ENCODE peak calls at places on chromosomes 5 and 9, in eight cellular contexts. One of them, this sample, is unnamed.

GRCh38 chr5:107997338-107997979 is 326.7 kb upstream of the EFNA5 start:
- DNase-seq in activated T-cell treated with anti-CD3 and anti-CD28 coated beads, Interleukin-2, amount 50 U/mL, for 72 hours: no peak
- DNase-seq in colonic mucosa: no peak
- DNase-seq in erythroblast: no peak
- DNase-seq in stimulated activated effector memory CD8-positive, alpha-beta T cell treated with anti-CD3 and anti-CD28 coated beads, Interleukin-12 subunit alpha, Interleukin-12 subunit beta, amount 100 ng/mL, for 72 hours: no peak
- DNase-seq in substantia nigra: no peak
- DNase-seq in spleen: no peak
- DNase-seq in NCI-H1092 treated with DMSO at 0.1 percent for 48 hours: no peak
- DNase-seq in this sample: no peak

GRCh38 chr5:79055017-79055416 is 14.5 kb downstream of the DMGDH start:
- DNase-seq in activated T-cell treated with anti-CD3 and anti-CD28 coated beads, Interleukin-2, amount 50 U/mL, for 72 hours: no peak
- DNase-seq in colonic mucosa: no peak
- DNase-seq in erythroblast: no peak
- DNase-seq in stimulated activated effector memory CD8-positive, alpha-beta T cell treated with anti-CD3 and anti-CD28 coated beads, Interleukin-12 subunit alpha, Interleukin-12 subunit beta, amount 100 ng/mL, for 72 hours: no peak
- DNase-seq in substantia nigra: no peak
- DNase-seq in spleen: no peak
- DNase-seq in NCI-H1092 treated with DMSO at 0.1 percent for 48 hours: no peak
- DNase-seq in this sample: no peak

GRCh38 chr5:96819806-96820205 is 12.1 kb upstream of the ERAP1 start:
- DNase-seq in activated T-cell treated with anti-CD3 and anti-CD28 coated beads, Interleukin-2, amount 50 U/mL, for 72 hours: no peak
- DNase-seq in colonic mucosa: no peak
- DNase-seq in erythroblast: no peak
- DNase-seq in stimulated activated effector memory CD8-positive, alpha-beta T cell treated with anti-CD3 and anti-CD28 coated beads, Interleukin-12 subunit alpha, Interleukin-12 subunit beta, amount 100 ng/mL, for 72 hours: no peak
- DNase-seq in substantia nigra: no peak
- DNase-seq in spleen: no peak
- DNase-seq in NCI-H1092 treated with DMSO at 0.1 percent for 48 hours: no peak
- DNase-seq in this sample: no peak

GRCh38 chr9:91847576-91847975 is 102.5 kb downstream of the ROR2 start:
- DNase-seq in activated T-cell treated with anti-CD3 and anti-CD28 coated beads, Interleukin-2, amount 50 U/mL, for 72 hours: no peak
- DNase-seq in colonic mucosa: no peak
- DNase-seq in erythroblast: no peak
- DNase-seq in stimulated activated effector memory CD8-positive, alpha-beta T cell treated with anti-CD3 and anti-CD28 coated beads, Interleukin-12 subunit alpha, Interleukin-12 subunit beta, amount 100 ng/mL, for 72 hours: no peak
- DNase-seq in substantia nigra: no peak
- DNase-seq in spleen: peak; percentile 59
- DNase-seq in NCI-H1092 treated with DMSO at 0.1 percent for 48 hours: no peak
- DNase-seq in this sample: no peak

GRCh38 chr9:130237763-130238524 is 27.6 kb upstream of the HMCN2 start:
- DNase-seq in activated T-cell treated with anti-CD3 and anti-CD28 coated beads, Interleukin-2, amount 50 U/mL, for 72 hours: no peak
- DNase-seq in colonic mucosa: no peak
- DNase-seq in erythroblast: peak; percentile 36
- DNase-seq in stimulated activated effector memory CD8-positive, alpha-beta T cell treated with anti-CD3 and anti-CD28 coated beads, Interleukin-12 subunit alpha, Interleukin-12 subunit beta, amount 100 ng/mL, for 72 hours: no peak
- DNase-seq in substantia nigra: no peak
- DNase-seq in spleen: no peak
- DNase-seq in NCI-H1092 treated with DMSO at 0.1 percent for 48 hours: peak; percentile 13
- DNase-seq in this sample: no peak

GRCh38 chr5:172695431-172696054 is 54.5 kb downstream of the NEURL1B start:
- DNase-seq in activated T-cell treated with anti-CD3 and anti-CD28 coated beads, Interleukin-2, amount 50 U/mL, for 72 hours: no peak
- DNase-seq in colonic mucosa: no peak
- DNase-seq in erythroblast: no peak
- DNase-seq in stimulated activated effector memory CD8-positive, alpha-beta T cell treated with anti-CD3 and anti-CD28 coated beads, Interleukin-12 subunit alpha, Interleukin-12 subunit beta, amount 100 ng/mL, for 72 hours: no peak
- DNase-seq in substantia nigra: no peak
- DNase-seq in spleen: peak; percentile 58
- DNase-seq in NCI-H1092 treated with DMSO at 0.1 percent for 48 hours: no peak
- DNase-seq in this sample: no peak

GRCh38 chr5:67215592-67216471 is 19.2 kb upstream of the CD180 start:
- DNase-seq in activated T-cell treated with anti-CD3 and anti-CD28 coated beads, Interleukin-2, amount 50 U/mL, for 72 hours: peak; percentile 78
- DNase-seq in colonic mucosa: peak; percentile 84
- DNase-seq in erythroblast: peak; percentile 14
- DNase-seq in stimulated activated effector memory CD8-positive, alpha-beta T cell treated with anti-CD3 and anti-CD28 coated beads, Interleukin-12 subunit alpha, Interleukin-12 subunit beta, amount 100 ng/mL, for 72 hours: peak; percentile 78
- DNase-seq in substantia nigra: peak; percentile 21
- DNase-seq in spleen: peak; percentile 96
- DNase-seq in NCI-H1092 treated with DMSO at 0.1 percent for 48 hours: peak; percentile 32
- DNase-seq in this sample: no peak

GRCh38 chr5:134835623-134836022 is 10.1 kb upstream of the C5orf24 start:
- DNase-seq in activated T-cell treated with anti-CD3 and anti-CD28 coated beads, Interleukin-2, amount 50 U/mL, for 72 hours: no peak
- DNase-seq in colonic mucosa: no peak
- DNase-seq in erythroblast: no peak
- DNase-seq in stimulated activated effector memory CD8-positive, alpha-beta T cell treated with anti-CD3 and anti-CD28 coated beads, Interleukin-12 subunit alpha, Interleukin-12 subunit beta, amount 100 ng/mL, for 72 hours: no peak
- DNase-seq in substantia nigra: no peak
- DNase-seq in spleen: no peak
- DNase-seq in NCI-H1092 treated with DMSO at 0.1 percent for 48 hours: no peak
- DNase-seq in this sample: no peak

GRCh38 chr5:134092875-134093274 is 21.6 kb upstream of the TCF7 start:
- DNase-seq in activated T-cell treated with anti-CD3 and anti-CD28 coated beads, Interleukin-2, amount 50 U/mL, for 72 hours: no peak
- DNase-seq in colonic mucosa: peak; percentile 60
- DNase-seq in erythroblast: no peak
- DNase-seq in stimulated activated effector memory CD8-positive, alpha-beta T cell treated with anti-CD3 and anti-CD28 coated beads, Interleukin-12 subunit alpha, Interleukin-12 subunit beta, amount 100 ng/mL, for 72 hours: no peak
- DNase-seq in substantia nigra: no peak
- DNase-seq in spleen: no peak
- DNase-seq in NCI-H1092 treated with DMSO at 0.1 percent for 48 hours: no peak
- DNase-seq in this sample: no peak

GRCh38 chr5:2430606-2431005 is 320.9 kb downstream of the IRX2 start:
- DNase-seq in activated T-cell treated with anti-CD3 and anti-CD28 coated beads, Interleukin-2, amount 50 U/mL, for 72 hours: no peak
- DNase-seq in colonic mucosa: no peak
- DNase-seq in erythroblast: no peak
- DNase-seq in stimulated activated effector memory CD8-positive, alpha-beta T cell treated with anti-CD3 and anti-CD28 coated beads, Interleukin-12 subunit alpha, Interleukin-12 subunit beta, amount 100 ng/mL, for 72 hours: no peak
- DNase-seq in substantia nigra: no peak
- DNase-seq in spleen: no peak
- DNase-seq in NCI-H1092 treated with DMSO at 0.1 percent for 48 hours: peak; percentile 49
- DNase-seq in this sample: no peak

GRCh38 chr9:137452761-137453642 is 6.1 kb downstream of the NSMF start:
- DNase-seq in activated T-cell treated with anti-CD3 and anti-CD28 coated beads, Interleukin-2, amount 50 U/mL, for 72 hours: no peak
- DNase-seq in colonic mucosa: peak; percentile 37
- DNase-seq in erythroblast: no peak
- DNase-seq in stimulated activated effector memory CD8-positive, alpha-beta T cell treated with anti-CD3 and anti-CD28 coated beads, Interleukin-12 subunit alpha, Interleukin-12 subunit beta, amount 100 ng/mL, for 72 hours: no peak
- DNase-seq in substantia nigra: no peak
- DNase-seq in spleen: peak; percentile 90
- DNase-seq in NCI-H1092 treated with DMSO at 0.1 percent for 48 hours: no peak
- DNase-seq in this sample: no peak

GRCh38 chr9:21661626-21662025 is 140.8 kb upstream of the MTAP start:
- DNase-seq in activated T-cell treated with anti-CD3 and anti-CD28 coated beads, Interleukin-2, amount 50 U/mL, for 72 hours: no peak
- DNase-seq in colonic mucosa: no peak
- DNase-seq in erythroblast: no peak
- DNase-seq in stimulated activated effector memory CD8-positive, alpha-beta T cell treated with anti-CD3 and anti-CD28 coated beads, Interleukin-12 subunit alpha, Interleukin-12 subunit beta, amount 100 ng/mL, for 72 hours: no peak
- DNase-seq in substantia nigra: no peak
- DNase-seq in spleen: no peak
- DNase-seq in NCI-H1092 treated with DMSO at 0.1 percent for 48 hours: no peak
- DNase-seq in this sample: no peak

GRCh38 chr9:96868709-96869108 is 14.4 kb upstream of the ZNF782 start:
- DNase-seq in activated T-cell treated with anti-CD3 and anti-CD28 coated beads, Interleukin-2, amount 50 U/mL, for 72 hours: no peak
- DNase-seq in colonic mucosa: peak; percentile 47
- DNase-seq in erythroblast: no peak
- DNase-seq in stimulated activated effector memory CD8-positive, alpha-beta T cell treated with anti-CD3 and anti-CD28 coated beads, Interleukin-12 subunit alpha, Interleukin-12 subunit beta, amount 100 ng/mL, for 72 hours: no peak
- DNase-seq in substantia nigra: no peak
- DNase-seq in spleen: no peak
- DNase-seq in NCI-H1092 treated with DMSO at 0.1 percent for 48 hours: no peak
- DNase-seq in this sample: no peak

GRCh38 chr9:134062461-134063087 is 5.3 kb downstream of the BRD3 start:
- DNase-seq in activated T-cell treated with anti-CD3 and anti-CD28 coated beads, Interleukin-2, amount 50 U/mL, for 72 hours: no peak
- DNase-seq in colonic mucosa: no peak
- DNase-seq in erythroblast: no peak
- DNase-seq in stimulated activated effector memory CD8-positive, alpha-beta T cell treated with anti-CD3 and anti-CD28 coated beads, Interleukin-12 subunit alpha, Interleukin-12 subunit beta, amount 100 ng/mL, for 72 hours: no peak
- DNase-seq in substantia nigra: no peak
- DNase-seq in spleen: peak; percentile 65
- DNase-seq in NCI-H1092 treated with DMSO at 0.1 percent for 48 hours: no peak
- DNase-seq in this sample: no peak

GRCh38 chr9:137156567-137157375 is 13.1 kb downstream of the LRRC26 start:
- DNase-seq in activated T-cell treated with anti-CD3 and anti-CD28 coated beads, Interleukin-2, amount 50 U/mL, for 72 hours: peak; percentile 69
- DNase-seq in colonic mucosa: peak; percentile 61
- DNase-seq in erythroblast: peak; percentile 93
- DNase-seq in stimulated activated effector memory CD8-positive, alpha-beta T cell treated with anti-CD3 and anti-CD28 coated beads, Interleukin-12 subunit alpha, Interleukin-12 subunit beta, amount 100 ng/mL, for 72 hours: peak; percentile 77
- DNase-seq in substantia nigra: no peak
- DNase-seq in spleen: no peak
- DNase-seq in NCI-H1092 treated with DMSO at 0.1 percent for 48 hours: no peak
- DNase-seq in this sample: peak; percentile 75

GRCh38 chr5:32001722-32002121 is 172.4 kb downstream of the GOLPH3 start:
- DNase-seq in activated T-cell treated with anti-CD3 and anti-CD28 coated beads, Interleukin-2, amount 50 U/mL, for 72 hours: no peak
- DNase-seq in colonic mucosa: no peak
- DNase-seq in erythroblast: no peak
- DNase-seq in stimulated activated effector memory CD8-positive, alpha-beta T cell treated with anti-CD3 and anti-CD28 coated beads, Interleukin-12 subunit alpha, Interleukin-12 subunit beta, amount 100 ng/mL, for 72 hours: no peak
- DNase-seq in substantia nigra: no peak
- DNase-seq in spleen: no peak
- DNase-seq in NCI-H1092 treated with DMSO at 0.1 percent for 48 hours: no peak
- DNase-seq in this sample: no peak

GRCh38 chr5:75362474-75362975 is 25.5 kb downstream of the HMGCR start:
- DNase-seq in activated T-cell treated with anti-CD3 and anti-CD28 coated beads, Interleukin-2, amount 50 U/mL, for 72 hours: no peak
- DNase-seq in colonic mucosa: no peak
- DNase-seq in erythroblast: no peak
- DNase-seq in stimulated activated effector memory CD8-positive, alpha-beta T cell treated with anti-CD3 and anti-CD28 coated beads, Interleukin-12 subunit alpha, Interleukin-12 subunit beta, amount 100 ng/mL, for 72 hours: no peak
- DNase-seq in substantia nigra: no peak
- DNase-seq in spleen: no peak
- DNase-seq in NCI-H1092 treated with DMSO at 0.1 percent for 48 hours: no peak
- DNase-seq in this sample: no peak

GRCh38 chr5:91110709-91111108 is 272.4 kb downstream of the ARRDC3 start:
- DNase-seq in activated T-cell treated with anti-CD3 and anti-CD28 coated beads, Interleukin-2, amount 50 U/mL, for 72 hours: no peak
- DNase-seq in colonic mucosa: no peak
- DNase-seq in erythroblast: no peak
- DNase-seq in stimulated activated effector memory CD8-positive, alpha-beta T cell treated with anti-CD3 and anti-CD28 coated beads, Interleukin-12 subunit alpha, Interleukin-12 subunit beta, amount 100 ng/mL, for 72 hours: no peak
- DNase-seq in substantia nigra: no peak
- DNase-seq in spleen: no peak
- DNase-seq in NCI-H1092 treated with DMSO at 0.1 percent for 48 hours: no peak
- DNase-seq in this sample: no peak

GRCh38 chr9:94860678-94861588 is 134.4 kb downstream of the AOPEP start:
- DNase-seq in activated T-cell treated with anti-CD3 and anti-CD28 coated beads, Interleukin-2, amount 50 U/mL, for 72 hours: peak; percentile 70
- DNase-seq in colonic mucosa: peak; percentile 42
- DNase-seq in erythroblast: no peak
- DNase-seq in stimulated activated effector memory CD8-positive, alpha-beta T cell treated with anti-CD3 and anti-CD28 coated beads, Interleukin-12 subunit alpha, Interleukin-12 subunit beta, amount 100 ng/mL, for 72 hours: peak; percentile 76
- DNase-seq in substantia nigra: no peak
- DNase-seq in spleen: peak; percentile 89
- DNase-seq in NCI-H1092 treated with DMSO at 0.1 percent for 48 hours: no peak
- DNase-seq in this sample: no peak

GRCh38 chr9:131731237-131731995 is 8.5 kb downstream of the RAPGEF1 start:
- DNase-seq in activated T-cell treated with anti-CD3 and anti-CD28 coated beads, Interleukin-2, amount 50 U/mL, for 72 hours: peak; percentile 26
- DNase-seq in colonic mucosa: no peak
- DNase-seq in erythroblast: no peak
- DNase-seq in stimulated activated effector memory CD8-positive, alpha-beta T cell treated with anti-CD3 and anti-CD28 coated beads, Interleukin-12 subunit alpha, Interleukin-12 subunit beta, amount 100 ng/mL, for 72 hours: peak; percentile 67
- DNase-seq in substantia nigra: no peak
- DNase-seq in spleen: no peak
- DNase-seq in NCI-H1092 treated with DMSO at 0.1 percent for 48 hours: no peak
- DNase-seq in this sample: no peak